ENCODE peak calls at places on chromosomes 2 and 18, in four cellular contexts. F is esophagus squamous epithelium, U is K562, O is SJCRH30. P is an unnamed sample.
A peak's percentile ranks its signal among the peaks of the same experiment; 100 is the strongest.

GRCh38 chr18:13558132-13558531 is 168.2 kb downstream of the FAM210A start:
- DNase-seq in U (peak; percentile 47), O (peak; percentile 36), F (no peak), P (peak; percentile 58)

GRCh38 chr2:240964854-240965295 is 33.5 kb upstream of the SNED1 start:
- DNase-seq in U (no peak), O (no peak), F (no peak), P (peak; percentile 11)

GRCh38 chr18:73962251-73962650 is 185.4 kb downstream of the FBXO15 start:
- DNase-seq in U (no peak), O (no peak), F (no peak), P (no peak)

GRCh38 chr2:129829577-129829976 is 149.9 kb upstream of the RAB6C start:
- DNase-seq in F (no peak), U (no peak), O (no peak), P (no peak)

GRCh38 chr18:59744271-59744721 is 47.1 kb upstream of the CCBE1 start:
- DNase-seq in F (no peak), U (no peak), O (no peak), P (no peak)

GRCh38 chr18:8791171-8791651 is 85.9 kb downstream of the MTCL1 start:
- DNase-seq in U (no peak), O (no peak), F (no peak), P (peak; percentile 39)

GRCh38 chr18:50356036-50356945 is 18.6 kb upstream of the SKA1 start:
- DNase-seq in F (no peak), U (no peak), O (no peak), P (no peak)

GRCh38 chr18:57989536-57989935 is 54.5 kb upstream of the NEDD4L start:
- DNase-seq in O (no peak), U (no peak), F (no peak), P (no peak)

GRCh38 chr2:110741491-110741980 is 9.2 kb downstream of the ACOXL start:
- DNase-seq in U (peak; percentile 27), O (no peak), F (no peak), P (no peak)

GRCh38 chr18:79961527-79962291 is 2.7 kb upstream of the HSBP1L1 start:
- DNase-seq in U (peak; percentile 68), O (peak; percentile 33), F (no peak), P (no peak)

GRCh38 chr2:192741889-192742288 is 547.2 kb upstream of the TMEFF2 start:
- DNase-seq in O (peak; percentile 67), U (no peak), F (no peak), P (peak; percentile 18)

GRCh38 chr18:80191264-80191663 is 56.0 kb downstream of the PARD6G start:
- DNase-seq in F (no peak), O (no peak), U (no peak), P (no peak)

GRCh38 chr2:239259173-239259572 is 141.6 kb downstream of the HDAC4 start:
- DNase-seq in F (no peak), U (no peak), O (no peak), P (no peak)

GRCh38 chr2:235553696-235554100 is 59.9 kb downstream of the AGAP1 start:
- DNase-seq in F (no peak), U (no peak), O (no peak), P (no peak)

GRCh38 chr2:218125626-218126080 is at the start of gene CXCR2:
- DNase-seq in U (no peak), O (no peak), F (no peak), P (no peak)

GRCh38 chr2:234565842-234566619 is 69.2 kb upstream of the ARL4C start:
- DNase-seq in U (no peak), F (no peak), O (no peak), P (no peak)

GRCh38 chr2:7014201-7014640 is 97.0 kb downstream of the RNF144A start:
- DNase-seq in O (no peak), F (no peak), U (peak; percentile 30), P (peak; percentile 61)

GRCh38 chr2:2824588-2824987 is 493.5 kb upstream of the MYT1L start:
- DNase-seq in U (no peak), O (no peak), F (no peak), P (no peak)

GRCh38 chr2:108573070-108573469 is 38.8 kb downstream of the LIMS1 start:
- DNase-seq in O (no peak), U (no peak), F (no peak), P (no peak)

GRCh38 chr18:9130195-9130594 is 6.4 kb upstream of the ANKRD12 start:
- DNase-seq in O (no peak), F (no peak), U (no peak), P (no peak)

GRCh38 chr2:171523339-171523931 is 1.2 kb downstream of the CYBRD1 start:
- DNase-seq in O (peak; percentile 81), F (no peak), U (peak; percentile 65), P (peak; percentile 20)

GRCh38 chr2:206800501-206801416 is 35.4 kb downstream of the FASTKD2 start:
- DNase-seq in O (peak; percentile 73), F (no peak), U (peak; percentile 29), P (peak; percentile 72)

GRCh38 chr2:237711458-237712150 is 84.2 kb downstream of the LRRFIP1 start:
- DNase-seq in U (no peak), O (no peak), F (no peak), P (no peak)

GRCh38 chr18:44786697-44787096 is 106.0 kb downstream of the SETBP1 start:
- DNase-seq in U (no peak), F (no peak), O (peak; percentile 18), P (no peak)

GRCh38 chr2:162678551-162678950 is 160.0 kb downstream of the KCNH7 start:
- DNase-seq in F (no peak), O (no peak), U (no peak), P (no peak)

GRCh38 chr2:44931177-44931795 is 10.2 kb upstream of the SIX3 start:
- DNase-seq in F (no peak), O (no peak), U (no peak), P (no peak)

GRCh38 chr2:146818122-146818521 is 1026.7 kb upstream of the ACVR2A start:
- DNase-seq in F (no peak), O (no peak), U (no peak), P (no peak)

GRCh38 chr2:103873719-103874359 is 980.1 kb upstream of the POU3F3 start:
- DNase-seq in U (no peak), F (no peak), O (no peak), P (no peak)

GRCh38 chr18:46325836-46326235 is 221.7 kb downstream of the HAUS1 start:
- DNase-seq in F (no peak), U (no peak), O (no peak), P (no peak)

GRCh38 chr2:150924862-150925261 is 336.8 kb downstream of the RBM43 start:
- DNase-seq in O (no peak), F (no peak), U (no peak), P (no peak)

DNA sequence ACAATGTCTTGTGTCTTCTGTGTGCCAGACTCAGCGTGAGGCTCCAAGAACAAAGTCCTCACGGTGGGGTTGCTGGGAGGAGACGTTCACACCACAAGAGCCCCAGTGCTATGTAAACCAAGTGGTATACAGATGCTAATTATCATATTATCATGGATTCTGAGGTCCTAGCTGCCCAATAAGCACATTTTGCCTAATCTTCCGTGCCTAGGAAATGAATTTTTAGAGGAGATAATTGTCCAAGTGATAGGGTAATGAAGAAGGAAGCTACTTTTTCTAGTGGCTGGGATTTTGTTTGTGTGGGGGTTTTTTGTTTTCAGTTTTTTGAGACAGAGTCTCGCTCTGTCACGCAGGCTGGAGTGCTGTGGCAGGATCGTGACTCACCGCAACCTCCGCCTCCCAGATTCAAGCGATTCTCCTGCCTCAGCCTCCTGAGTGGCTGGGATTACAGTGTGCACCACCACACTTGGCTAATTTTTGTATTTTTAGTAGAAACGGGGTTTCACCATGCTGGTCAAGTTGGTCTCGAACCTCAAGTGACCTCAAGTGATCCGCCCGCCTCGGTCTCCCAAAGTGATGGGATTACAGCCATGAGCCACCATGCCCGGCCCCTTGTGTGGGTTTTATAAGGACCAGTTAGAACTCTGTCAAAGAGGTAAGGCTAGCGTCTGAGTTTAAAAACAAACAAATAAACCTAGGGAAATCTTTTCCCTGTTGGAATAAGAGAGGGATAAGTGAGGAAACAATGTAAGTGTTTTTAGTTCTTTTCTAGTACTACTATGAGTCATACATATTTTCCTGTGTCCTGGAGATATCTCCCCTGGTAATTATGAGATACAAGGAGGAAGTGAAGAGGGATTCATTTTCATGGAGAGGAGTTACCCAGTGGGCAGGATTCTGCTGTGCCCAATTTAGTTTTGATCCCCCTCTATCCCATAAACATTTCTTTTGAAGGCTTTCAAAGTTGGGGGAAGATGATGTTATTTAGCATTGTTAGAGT is 9.5 kb upstream of the SMAD7 start:
- DNase-seq in F (no peak), U (no peak), O (no peak), P (no peak)
- H3K4me1 ChIP-seq in F (peaks cover 29% of the 10 kb centered on the region), U (peaks cover 35% of the 10 kb centered on the region), O (no peaks in the 10 kb centered on the region), P (no peaks in the 10 kb centered on the region)

GRCh38 chr2:74441111-74441689 is 537 bp downstream of the RTKN start:
- DNase-seq in F (no peak), O (no peak), U (no peak), P (no peak)
- H3K4me3 ChIP-seq in F (peak overlapping the region; percentile 63), O (peak overlapping the region; percentile 68), U (no peak overlapping the region), P (no peak overlapping the region)

GRCh38 chr2:19748073-19748375 is 153.8 kb downstream of the TTC32 start:
- DNase-seq in U (peak; percentile 62), F (no peak), O (no peak), P (no peak)

GRCh38 chr2:19749507-19749836 is 152.3 kb downstream of the TTC32 start:
- DNase-seq in U (no peak), F (no peak), O (no peak), P (no peak)

GRCh38 chr2:19748711-19749506 is 152.9 kb downstream of the TTC32 start:
- DNase-seq in O (no peak), U (no peak), F (no peak), P (no peak)

GRCh38 chr2:19752500-19752899 is 149.3 kb downstream of the TTC32 start:
- DNase-seq in O (no peak), F (no peak), U (no peak), P (no peak)

GRCh38 chr2:19750136-19750535 is 151.6 kb downstream of the TTC32 start:
- DNase-seq in O (no peak), U (no peak), F (no peak), P (no peak)
- H3K4me1 ChIP-seq in O (peaks cover 16% of the 10 kb centered on the region), U (no peaks in the 10 kb centered on the region), F (no peaks in the 10 kb centered on the region), P (peaks cover 3% of the 10 kb centered on the region)

DNA sequence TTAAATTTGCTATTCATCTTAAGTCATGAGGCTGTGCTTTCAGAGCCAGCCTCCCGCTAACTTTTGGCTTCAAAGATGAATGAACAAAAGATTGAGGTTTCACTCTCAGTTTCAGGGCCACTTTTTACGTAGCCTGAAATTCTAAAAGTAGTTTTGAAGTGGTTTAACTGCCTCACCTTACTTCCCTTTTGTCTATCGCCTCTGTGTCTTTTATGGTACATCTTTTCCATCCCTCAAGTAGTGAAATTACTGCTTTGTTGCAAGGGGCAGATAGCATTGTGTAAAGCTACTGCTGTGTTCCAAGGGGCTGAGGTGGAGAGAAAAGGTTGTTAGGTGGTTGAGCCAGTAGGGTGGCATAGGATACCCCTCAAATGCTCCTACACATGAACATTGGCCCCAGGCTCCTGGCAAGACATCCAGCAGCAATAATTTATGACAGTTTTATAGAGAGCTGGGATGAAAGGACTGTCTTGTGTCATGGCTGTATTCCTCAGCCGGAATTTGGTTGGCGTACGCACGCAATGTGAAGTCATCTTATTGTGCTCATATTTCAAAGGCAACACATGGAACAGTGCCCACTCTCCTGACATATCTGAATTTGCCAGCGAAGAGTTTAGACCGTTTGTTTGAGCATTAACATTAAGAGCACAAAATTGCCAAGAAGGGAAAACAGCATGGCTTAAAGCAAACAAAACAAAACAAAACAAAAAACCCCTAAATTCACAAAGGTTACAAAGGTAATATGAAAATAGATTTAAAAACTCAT is 32.2 kb downstream of the QPCT start:
- DNase-seq in O (peak; percentile 76), F (no peak), U (no peak), P (no peak)
- H3K4me3 ChIP-seq in O (peak overlapping the region; percentile 21), F (peak overlapping the region; percentile 0), U (no peak overlapping the region), P (no peak overlapping the region)